ENCODE peak calls at places on chromosomes 7 and 10, in eight cellular contexts. One of them, this sample, is unnamed.

GRCh38 chr7:110281362-110281761 is 809.6 kb upstream of the LRRN3 start:
- DNase-seq in HCT116: no peak
- DNase-seq in GM12878: no peak
- DNase-seq in GM23338: no peak
- DNase-seq in stomach: no peak
- DNase-seq in K562: no peak
- DNase-seq in endothelial cell of umbilical vein: no peak
- DNase-seq in prostate gland: peak; percentile 6
- DNase-seq in this sample: no peak

GRCh38 chr10:35306852-35307251 is 29.5 kb upstream of the CCNY start:
- DNase-seq in HCT116: no peak
- DNase-seq in GM12878: no peak
- DNase-seq in GM23338: no peak
- DNase-seq in stomach: peak; percentile 70
- DNase-seq in K562: peak; percentile 12
- DNase-seq in endothelial cell of umbilical vein: no peak
- DNase-seq in prostate gland: peak; percentile 29
- DNase-seq in this sample: peak; percentile 61

GRCh38 chr10:117189557-117189956 is 7.7 kb upstream of the KCNK18 start:
- DNase-seq in HCT116: no peak
- DNase-seq in GM12878: no peak
- DNase-seq in GM23338: no peak
- DNase-seq in stomach: no peak
- DNase-seq in K562: no peak
- DNase-seq in endothelial cell of umbilical vein: no peak
- DNase-seq in prostate gland: no peak
- DNase-seq in this sample: no peak

GRCh38 chr10:132961-133898 is 2.0 kb upstream of the ZMYND11 start:
- DNase-seq in HCT116: no peak
- DNase-seq in GM12878: no peak
- DNase-seq in GM23338: peak; percentile 59
- DNase-seq in stomach: no peak
- DNase-seq in K562: no peak
- DNase-seq in endothelial cell of umbilical vein: peak; percentile 45
- DNase-seq in prostate gland: no peak
- DNase-seq in this sample: no peak

GRCh38 chr7:142628945-142629344 is 120.3 kb upstream of the PRSS1 start:
- DNase-seq in HCT116: no peak
- DNase-seq in GM12878: no peak
- DNase-seq in GM23338: no peak
- DNase-seq in stomach: no peak
- DNase-seq in K562: no peak
- DNase-seq in endothelial cell of umbilical vein: no peak
- DNase-seq in prostate gland: no peak
- DNase-seq in this sample: no peak

GRCh38 chr7:38321515-38321944 is 48.1 kb upstream of the TARP start:
- DNase-seq in HCT116: no peak
- DNase-seq in GM12878: no peak
- DNase-seq in GM23338: no peak
- DNase-seq in stomach: no peak
- DNase-seq in K562: no peak
- DNase-seq in endothelial cell of umbilical vein: no peak
- DNase-seq in prostate gland: no peak
- DNase-seq in this sample: no peak

GRCh38 chr7:87474533-87475358 is 734 bp downstream of the ABCB4 start:
- DNase-seq in HCT116: no peak
- DNase-seq in GM12878: peak; percentile 96
- DNase-seq in GM23338: peak; percentile 26
- DNase-seq in stomach: no peak
- DNase-seq in K562: no peak
- DNase-seq in endothelial cell of umbilical vein: peak; percentile 46
- DNase-seq in prostate gland: no peak
- DNase-seq in this sample: no peak

GRCh38 chr10:93991596-93992284 is 2.0 kb upstream of the PLCE1 start:
- DNase-seq in HCT116: peak; percentile 26
- DNase-seq in GM12878: no peak
- DNase-seq in GM23338: peak; percentile 49
- DNase-seq in stomach: peak; percentile 51
- DNase-seq in K562: no peak
- DNase-seq in endothelial cell of umbilical vein: peak; percentile 29
- DNase-seq in prostate gland: peak; percentile 27
- DNase-seq in this sample: peak; percentile 67

GRCh38 chr7:44063894-44064651 is 1.3 kb downstream of the PGAM2 start:
- DNase-seq in HCT116: no peak
- DNase-seq in GM12878: no peak
- DNase-seq in GM23338: peak; percentile 87
- DNase-seq in stomach: no peak
- DNase-seq in K562: no peak
- DNase-seq in endothelial cell of umbilical vein: no peak
- DNase-seq in prostate gland: no peak
- DNase-seq in this sample: peak; percentile 31

GRCh38 chr7:129857313-129857712 is 95.4 kb downstream of the UBE2H start:
- DNase-seq in HCT116: no peak
- DNase-seq in GM12878: no peak
- DNase-seq in GM23338: no peak
- DNase-seq in stomach: no peak
- DNase-seq in K562: no peak
- DNase-seq in endothelial cell of umbilical vein: no peak
- DNase-seq in prostate gland: no peak
- DNase-seq in this sample: no peak

GRCh38 chr10:6492896-6493295 is 87.2 kb downstream of the PRKCQ start:
- DNase-seq in HCT116: no peak
- DNase-seq in GM12878: no peak
- DNase-seq in GM23338: no peak
- DNase-seq in stomach: no peak
- DNase-seq in K562: no peak
- DNase-seq in endothelial cell of umbilical vein: no peak
- DNase-seq in prostate gland: no peak
- DNase-seq in this sample: no peak

GRCh38 chr7:12942599-12942998 is 255.2 kb downstream of the ARL4A start:
- DNase-seq in HCT116: no peak
- DNase-seq in GM12878: no peak
- DNase-seq in GM23338: no peak
- DNase-seq in stomach: no peak
- DNase-seq in K562: no peak
- DNase-seq in endothelial cell of umbilical vein: peak; percentile 77
- DNase-seq in prostate gland: peak; percentile 60
- DNase-seq in this sample: no peak

GRCh38 chr10:72567884-72568283 is 58.0 kb downstream of the MICU1 start:
- DNase-seq in HCT116: peak; percentile 10
- DNase-seq in GM12878: no peak
- DNase-seq in GM23338: peak; percentile 67
- DNase-seq in stomach: no peak
- DNase-seq in K562: peak; percentile 54
- DNase-seq in endothelial cell of umbilical vein: peak; percentile 7
- DNase-seq in prostate gland: no peak
- DNase-seq in this sample: no peak

GRCh38 chr10:28940158-28940888 is 263.0 kb downstream of the BAMBI start:
- DNase-seq in HCT116: no peak
- DNase-seq in GM12878: no peak
- DNase-seq in GM23338: no peak
- DNase-seq in stomach: no peak
- DNase-seq in K562: no peak
- DNase-seq in endothelial cell of umbilical vein: no peak
- DNase-seq in prostate gland: no peak
- DNase-seq in this sample: no peak

GRCh38 chr10:87505366-87506113 is 847 bp downstream of the MINPP1 start:
- DNase-seq in HCT116: peak; percentile 10
- DNase-seq in GM12878: no peak
- DNase-seq in GM23338: peak; percentile 82
- DNase-seq in stomach: peak; percentile 62
- DNase-seq in K562: peak; percentile 77
- DNase-seq in endothelial cell of umbilical vein: peak; percentile 71
- DNase-seq in prostate gland: peak; percentile 33
- DNase-seq in this sample: no peak

DNA sequence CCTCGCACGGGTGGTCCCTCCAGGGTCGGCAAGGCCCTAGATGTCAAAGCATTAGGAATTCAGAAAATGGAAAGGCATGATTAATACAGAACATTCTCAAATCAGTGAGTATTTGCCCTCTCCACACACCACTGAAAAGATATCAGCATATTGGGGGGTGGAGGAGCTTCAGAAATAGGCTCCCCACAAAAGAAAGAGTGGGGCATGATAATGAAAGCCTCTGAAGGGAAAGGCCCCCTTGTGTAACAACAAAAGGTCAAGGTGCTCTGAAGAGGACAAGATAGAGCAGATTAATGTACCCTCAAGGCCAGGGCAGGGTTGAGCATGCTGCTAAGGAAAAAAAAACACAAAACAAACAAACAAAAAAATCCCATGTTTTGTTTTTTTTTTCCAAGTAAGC is 27.2 kb upstream of the DGKI start:
- DNase-seq in HCT116: no peak
- DNase-seq in GM12878: no peak
- DNase-seq in GM23338: no peak
- DNase-seq in stomach: no peak
- DNase-seq in K562: no peak
- DNase-seq in endothelial cell of umbilical vein: no peak
- DNase-seq in prostate gland: no peak
- DNase-seq in this sample: no peak
- H3K27ac ChIP-seq in HCT116: no peak overlapping the region
- H3K27ac ChIP-seq in GM12878: no peak overlapping the region
- H3K27ac ChIP-seq in GM23338: no peak overlapping the region
- H3K27ac ChIP-seq in stomach: peak overlapping the region; percentile 50
- H3K27ac ChIP-seq in K562: no peak overlapping the region
- H3K27ac ChIP-seq in endothelial cell of umbilical vein: no peak overlapping the region
- H3K27ac ChIP-seq in prostate gland: no peak overlapping the region
- H3K27ac ChIP-seq in this sample: peak overlapping the region; percentile 52

GRCh38 chr7:25671087-25671486 is 442.8 kb upstream of the NPVF start:
- DNase-seq in HCT116: no peak
- DNase-seq in GM12878: no peak
- DNase-seq in GM23338: no peak
- DNase-seq in stomach: no peak
- DNase-seq in K562: no peak
- DNase-seq in endothelial cell of umbilical vein: no peak
- DNase-seq in prostate gland: no peak
- DNase-seq in this sample: no peak

GRCh38 chr7:25672476-25672875 is 444.2 kb upstream of the NPVF start:
- DNase-seq in HCT116: no peak
- DNase-seq in GM12878: no peak
- DNase-seq in GM23338: no peak
- DNase-seq in stomach: no peak
- DNase-seq in K562: no peak
- DNase-seq in endothelial cell of umbilical vein: no peak
- DNase-seq in prostate gland: no peak
- DNase-seq in this sample: no peak

GRCh38 chr7:25669300-25669781 is 441.1 kb upstream of the NPVF start:
- DNase-seq in HCT116: no peak
- DNase-seq in GM12878: no peak
- DNase-seq in GM23338: no peak
- DNase-seq in stomach: no peak
- DNase-seq in K562: no peak
- DNase-seq in endothelial cell of umbilical vein: no peak
- DNase-seq in prostate gland: no peak
- DNase-seq in this sample: no peak

GRCh38 chr7:25666671-25667060 is 438.4 kb upstream of the NPVF start:
- DNase-seq in HCT116: no peak
- DNase-seq in GM12878: no peak
- DNase-seq in GM23338: no peak
- DNase-seq in stomach: no peak
- DNase-seq in K562: no peak
- DNase-seq in endothelial cell of umbilical vein: no peak
- DNase-seq in prostate gland: no peak
- DNase-seq in this sample: no peak

DNA sequence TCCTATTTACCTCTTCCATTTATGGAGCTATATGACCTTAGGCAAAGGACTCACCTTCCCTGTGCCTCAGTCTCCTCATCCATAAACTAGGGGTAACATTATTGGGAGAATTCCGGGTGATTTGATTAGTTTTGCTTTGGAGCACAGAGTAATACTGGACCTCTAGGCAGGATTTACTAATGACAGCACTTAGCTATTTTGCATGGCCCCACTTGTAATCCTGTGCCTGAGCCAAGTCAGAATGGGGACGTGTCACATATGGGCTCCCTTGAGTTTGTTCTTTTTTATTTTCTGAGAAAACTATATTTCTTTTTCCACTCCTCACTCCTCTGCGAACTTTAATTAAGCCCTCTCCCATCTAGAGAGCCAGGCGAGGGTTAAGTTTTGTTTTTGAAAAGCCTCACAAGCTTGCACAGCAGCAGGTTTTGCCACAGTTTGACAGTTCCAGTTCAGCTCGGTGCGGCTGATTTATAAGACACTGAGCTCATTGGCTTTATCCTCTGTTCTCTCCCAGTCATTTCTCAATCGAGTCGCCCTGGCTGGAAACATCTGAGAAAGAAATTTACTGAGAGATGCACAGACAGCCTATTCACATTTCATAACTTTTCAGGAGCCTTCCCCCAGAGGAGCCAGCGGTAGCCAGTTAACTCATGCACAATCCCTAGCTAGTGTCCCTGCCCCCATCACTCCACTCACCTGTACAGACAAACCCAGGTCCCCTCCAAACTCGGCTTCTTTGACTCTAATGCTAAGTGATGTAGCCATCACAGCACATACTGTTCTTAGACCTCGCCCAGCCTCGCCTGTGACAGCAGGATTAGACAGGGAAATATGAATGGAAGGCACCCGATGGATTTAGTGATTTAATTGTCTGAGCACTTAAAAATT is 441.9 kb upstream of the NPVF start:
- DNase-seq in HCT116: no peak
- DNase-seq in GM12878: no peak
- DNase-seq in GM23338: no peak
- DNase-seq in stomach: no peak
- DNase-seq in K562: no peak
- DNase-seq in endothelial cell of umbilical vein: no peak
- DNase-seq in prostate gland: peak; percentile 70
- DNase-seq in this sample: peak; percentile 66
- TF ChIP-seq POLR2AphosphoS5 in HCT116: no peak
- TF ChIP-seq POLR2AphosphoS5 in GM12878: no peak
- TF ChIP-seq POLR2AphosphoS5 in GM23338: no peak
- TF ChIP-seq POLR2AphosphoS5 in stomach: peak; percentile 23
- TF ChIP-seq POLR2AphosphoS5 in K562: no peak
- TF ChIP-seq POLR2AphosphoS5 in endothelial cell of umbilical vein: no peak
- TF ChIP-seq POLR2AphosphoS5 in prostate gland: peak; percentile 67
- TF ChIP-seq POLR2AphosphoS5 in this sample: no peak

GRCh38 chr10:112794201-112794600 is 155.8 kb upstream of the TCF7L2 start:
- DNase-seq in HCT116: no peak
- DNase-seq in GM12878: no peak
- DNase-seq in GM23338: no peak
- DNase-seq in stomach: no peak
- DNase-seq in K562: no peak
- DNase-seq in endothelial cell of umbilical vein: no peak
- DNase-seq in prostate gland: no peak
- DNase-seq in this sample: no peak
- H3K4me1 ChIP-seq in HCT116: peaks cover 9% of the 10 kb centered on the region
- H3K4me1 ChIP-seq in GM12878: no peaks in the 10 kb centered on the region
- H3K4me1 ChIP-seq in GM23338: peaks cover 33% of the 10 kb centered on the region
- H3K4me1 ChIP-seq in stomach: peaks cover 15% of the 10 kb centered on the region
- H3K4me1 ChIP-seq in K562: no peaks in the 10 kb centered on the region
- H3K4me1 ChIP-seq in endothelial cell of umbilical vein: no peaks in the 10 kb centered on the region
- H3K4me1 ChIP-seq in prostate gland: peaks cover 6% of the 10 kb centered on the region
- H3K4me1 ChIP-seq in this sample: no peaks in the 10 kb centered on the region

DNA sequence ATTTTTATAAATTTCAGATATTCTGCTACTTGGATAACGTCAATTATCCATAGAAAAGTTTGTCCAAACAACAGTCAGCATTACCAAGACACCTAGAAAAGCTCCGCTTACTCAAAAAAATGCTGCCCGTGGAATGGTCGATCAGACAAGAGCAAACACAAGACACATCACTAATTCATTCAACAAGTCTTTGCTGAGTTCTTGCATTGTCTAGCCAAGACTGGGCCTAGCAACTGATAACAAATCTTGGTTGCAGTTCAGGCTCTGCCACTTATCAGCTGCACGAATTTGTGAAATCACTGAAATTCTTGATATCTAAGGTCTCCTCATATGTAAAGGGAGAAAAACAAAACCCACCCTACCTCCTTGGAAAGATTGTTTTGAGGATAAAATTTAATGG is 168.3 kb downstream of the AKR1D1 start:
- DNase-seq in HCT116: no peak
- DNase-seq in GM12878: no peak
- DNase-seq in GM23338: no peak
- DNase-seq in stomach: no peak
- DNase-seq in K562: no peak
- DNase-seq in endothelial cell of umbilical vein: no peak
- DNase-seq in prostate gland: no peak
- DNase-seq in this sample: no peak
- H3K27ac ChIP-seq in HCT116: no peak overlapping the region
- H3K27ac ChIP-seq in GM12878: no peak overlapping the region
- H3K27ac ChIP-seq in GM23338: peak overlapping the region; percentile 98
- H3K27ac ChIP-seq in stomach: no peak overlapping the region
- H3K27ac ChIP-seq in K562: no peak overlapping the region
- H3K27ac ChIP-seq in endothelial cell of umbilical vein: no peak overlapping the region
- H3K27ac ChIP-seq in prostate gland: no peak overlapping the region
- H3K27ac ChIP-seq in this sample: no peak overlapping the region

This sample was measured in breast epithelium.